ENCODE peak calls at places on chromosomes 2 and 18, in nine cellular contexts. H, S, Q, T, Y, E, R, U and X are unnamed samples.

GRCh38 chr18:35155403-35156117 is 85.3 kb upstream of the ZNF397 start:
- DNase-seq in S (no peak), R (peak; percentile 48), H (no peak), E (peak; percentile 18), T (peak; percentile 16), U (no peak), Q (no peak), Y (no peak), X (no peak)

GRCh38 chr18:43665239-43665788 is 388.0 kb upstream of the SYT4 start:
- DNase-seq in Y (no peak), S (no peak), Q (no peak), H (no peak), U (no peak), T (no peak), R (peak; percentile 93), E (peak; percentile 80), X (no peak)

GRCh38 chr18:71831039-71831438 is 713.1 kb downstream of the CBLN2 start:
- DNase-seq in H (no peak), Y (no peak), Q (no peak), R (peak; percentile 25), E (no peak), U (no peak), T (no peak), S (no peak), X (no peak)

GRCh38 chr2:1538663-1539062 is 125.4 kb downstream of the TPO start:
- DNase-seq in S (no peak), Y (no peak), H (no peak), T (no peak), Q (no peak), E (peak; percentile 21), U (no peak), R (peak; percentile 15), X (no peak)

GRCh38 chr2:45494275-45494977 is 116.6 kb downstream of the SRBD1 start:
- DNase-seq in R (peak; percentile 58), T (no peak), U (no peak), Y (no peak), S (no peak), Q (no peak), H (no peak), E (peak; percentile 88), X (no peak)

GRCh38 chr18:48802543-48803428 is 148.0 kb downstream of the SMAD7 start:
- DNase-seq in H (peak; percentile 30), S (no peak), R (no peak), E (no peak), T (no peak), Y (peak; percentile 63), U (no peak), Q (peak; percentile 96), X (no peak)

GRCh38 chr2:5070257-5070656 is 621.9 kb upstream of the SOX11 start:
- DNase-seq in E (no peak), H (no peak), S (no peak), T (no peak), Q (peak; percentile 9), Y (no peak), U (no peak), R (no peak), X (no peak)

GRCh38 chr18:24992491-24992890 is 359.5 kb downstream of the ZNF521 start:
- DNase-seq in Y (no peak), Q (no peak), H (no peak), R (peak; percentile 36), E (no peak), T (no peak), S (no peak), U (no peak), X (no peak)

GRCh38 chr18:48928787-48929186 is 22.0 kb downstream of the SMAD7 start:
- DNase-seq in E (no peak), T (peak; percentile 60), Q (peak; percentile 90), U (peak; percentile 90), R (peak; percentile 64), H (peak; percentile 74), Y (no peak), S (peak; percentile 40), X (peak; percentile 81)

GRCh38 chr2:12421061-12421460 is 295.7 kb upstream of the TRIB2 start:
- DNase-seq in U (no peak), T (no peak), R (no peak), H (no peak), Q (no peak), Y (no peak), E (no peak), S (no peak), X (no peak)

GRCh38 chr18:45777393-45777792 is 48.1 kb upstream of the SIGLEC15 start:
- DNase-seq in R (peak; percentile 96), Y (no peak), Q (no peak), U (no peak), E (peak; percentile 72), H (no peak), S (no peak), T (no peak), X (no peak)

GRCh38 chr2:1208522-1208921 is 204.7 kb upstream of the TPO start:
- DNase-seq in U (no peak), Q (no peak), Y (no peak), H (no peak), T (no peak), R (no peak), S (no peak), E (no peak), X (no peak)

GRCh38 chr2:28332696-28333095 is 60.0 kb upstream of the FOSL2 start:
- DNase-seq in Q (no peak), Y (no peak), T (no peak), H (no peak), S (no peak), R (no peak), E (no peak), U (no peak), X (no peak)

GRCh38 chr18:46341989-46342525 is 237.9 kb downstream of the HAUS1 start:
- DNase-seq in E (no peak), R (no peak), T (no peak), H (no peak), U (no peak), Y (peak; percentile 27), Q (no peak), S (no peak), X (no peak)

GRCh38 chr2:116162395-116162794 is 1652.1 kb upstream of the DDX18 start:
- DNase-seq in Y (no peak), Q (no peak), T (no peak), S (no peak), H (no peak), R (no peak), U (no peak), E (no peak), X (no peak)

GRCh38 chr2:58055027-58055786 is 8.6 kb downstream of the VRK2 start:
- DNase-seq in U (no peak), T (no peak), Q (no peak), R (no peak), H (no peak), S (no peak), E (no peak), Y (no peak), X (no peak)

GRCh38 chr2:12910431-12910830 is 193.7 kb downstream of the TRIB2 start:
- DNase-seq in R (peak; percentile 61), Q (no peak), U (no peak), S (no peak), E (peak; percentile 39), T (no peak), Y (no peak), H (no peak), X (no peak)

DNA sequence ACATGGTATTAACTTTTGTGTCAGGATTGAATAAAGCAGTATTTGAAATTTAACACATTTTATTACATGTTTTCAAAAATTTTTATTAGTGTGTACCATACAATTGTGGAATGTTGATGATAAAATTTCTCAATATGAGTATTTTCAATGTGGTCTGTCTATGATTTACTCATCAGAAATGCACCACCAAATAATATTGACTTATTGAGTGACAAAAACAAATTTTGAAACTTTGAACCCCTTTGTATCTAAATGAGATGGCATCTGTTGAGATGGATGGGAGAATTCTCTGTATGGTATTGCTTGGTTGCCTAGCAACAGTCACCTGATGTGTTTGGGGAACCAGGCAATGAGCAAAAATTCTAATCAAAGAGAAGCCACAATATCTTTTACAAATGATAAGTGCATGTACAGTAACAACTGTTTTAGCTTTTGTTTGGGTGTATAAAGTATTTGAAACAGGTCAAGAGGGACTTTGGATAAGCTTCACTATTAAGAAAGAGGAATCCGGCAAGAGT is 400.1 kb downstream of the CCDC85A start:
- DNase-seq in Y (no peak), E (no peak), R (no peak), U (no peak), H (no peak), Q (no peak), T (no peak), S (no peak), X (no peak)
- H3K9me3 ChIP-seq in Y (no peaks in the 10 kb centered on the region), E (no peaks in the 10 kb centered on the region), R (no peaks in the 10 kb centered on the region), U (no peaks in the 10 kb centered on the region), H (no peaks in the 10 kb centered on the region), Q (no peaks in the 10 kb centered on the region), T (no peaks in the 10 kb centered on the region), S (no peaks in the 10 kb centered on the region), X (no peaks in the 10 kb centered on the region)

DNA sequence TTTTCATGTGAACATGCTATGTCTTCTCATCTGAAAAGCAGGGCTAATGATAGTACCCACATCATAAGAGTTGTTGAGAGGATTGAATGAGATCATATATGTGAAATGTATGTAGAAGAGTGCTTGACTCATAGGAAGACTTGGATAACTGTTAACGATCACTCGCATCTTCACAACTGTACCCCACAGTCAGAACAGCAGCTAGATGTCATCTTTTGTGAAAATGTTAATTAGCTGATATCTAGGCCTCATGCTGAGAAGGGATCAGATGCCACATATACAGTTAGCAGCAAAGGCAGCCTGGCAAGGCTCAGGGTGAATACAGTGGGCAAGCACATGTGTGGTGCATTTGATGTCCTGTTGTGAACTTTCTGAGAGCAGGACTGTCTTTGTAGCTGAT is 24.2 kb downstream of the MAP3K20 start:
- DNase-seq in Y (no peak), H (no peak), U (no peak), R (no peak), E (no peak), S (no peak), T (no peak), Q (no peak), X (no peak)
- H3K4me1 ChIP-seq in Y (peaks cover 52% of the 10 kb centered on the region), H (no peaks in the 10 kb centered on the region), U (no peaks in the 10 kb centered on the region), R (peaks cover 3% of the 10 kb centered on the region), E (peaks cover 9% of the 10 kb centered on the region), S (no peaks in the 10 kb centered on the region), T (no peaks in the 10 kb centered on the region), Q (no peaks in the 10 kb centered on the region), X (peaks cover 6% of the 10 kb centered on the region)

GRCh38 chr2:236178921-236179652 is 10.9 kb upstream of the GBX2 start:
- DNase-seq in R (peak; percentile 52), S (no peak), H (no peak), U (no peak), Q (no peak), E (no peak), Y (no peak), T (no peak), X (no peak)
- H3K4me3 ChIP-seq in R (peak overlapping the region; percentile 56), S (no peak overlapping the region), H (peak overlapping the region; percentile 35), U (no peak overlapping the region), Q (no peak overlapping the region), E (peak overlapping the region; percentile 5), Y (no peak overlapping the region), T (no peak overlapping the region), X (no peak overlapping the region)

DNA sequence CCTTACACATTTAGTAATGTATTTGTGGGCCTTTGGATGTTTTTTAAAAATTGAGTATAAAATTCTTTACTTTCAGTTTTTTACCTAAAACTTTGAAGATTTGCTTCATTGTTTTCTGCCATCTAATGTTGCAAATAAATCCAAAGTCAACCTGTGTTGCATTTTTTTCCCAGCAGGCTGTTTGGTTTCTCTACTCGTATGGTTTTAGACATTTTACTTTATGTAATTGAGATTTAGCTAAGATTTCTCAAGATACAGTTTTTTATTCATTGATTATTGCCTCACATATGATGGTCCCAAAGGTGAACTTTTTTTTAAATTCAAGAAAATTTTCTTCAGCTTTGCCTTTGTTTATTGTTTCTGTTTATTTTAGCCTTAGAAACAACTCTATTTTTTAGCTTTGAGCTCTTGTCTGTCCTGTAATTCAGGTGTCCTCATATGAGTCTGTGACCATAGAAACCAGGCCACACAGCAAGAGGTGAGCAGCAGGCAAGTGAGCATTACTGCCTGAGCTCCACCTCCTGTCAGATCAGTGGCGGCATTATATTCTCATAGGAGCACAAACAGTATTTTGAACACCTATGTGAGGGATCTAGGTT is 53.4 kb upstream of the TBR1 start:
- DNase-seq in T (no peak), S (no peak), Y (no peak), Q (no peak), E (no peak), H (no peak), R (no peak), U (no peak), X (no peak)
- H3K9me3 ChIP-seq in T (peaks cover 6% of the 10 kb centered on the region), S (no peaks in the 10 kb centered on the region), Y (peaks cover 7% of the 10 kb centered on the region), Q (no peaks in the 10 kb centered on the region), E (peaks cover 4% of the 10 kb centered on the region), H (no peaks in the 10 kb centered on the region), R (no peaks in the 10 kb centered on the region), U (peaks cover 18% of the 10 kb centered on the region), X (no peaks in the 10 kb centered on the region)